ENCODE peak calls at places on chromosomes 4 and X, in seven cellular contexts. Y, S, P, O, H, R and W are unnamed samples.
A peak's percentile ranks its signal among the peaks of the same experiment; 100 is the strongest.

GRCh38 chrX:140762061-140762460 is 52.5 kb downstream of the LINC00632 start:
- DNase-seq in H (no peak), S (peak; percentile 30), Y (peak; percentile 58), R (no peak), O (no peak), P (no peak), W (no peak)

GRCh38 chrX:38006283-38006682 is at the start of gene SYTL5:
- DNase-seq in O (no peak), P (no peak), Y (peak; percentile 0), S (no peak), H (no peak), R (no peak), W (no peak)

GRCh38 chr4:73867783-73868182 is 1.4 kb upstream of the CXCL1 start:
- DNase-seq in R (no peak), P (peak; percentile 39), S (no peak), Y (no peak), H (no peak), O (no peak), W (no peak)

GRCh38 chr4:8861576-8862279 is 9.9 kb downstream of the HMX1 start:
- DNase-seq in H (no peak), S (no peak), Y (no peak), O (no peak), P (no peak), R (no peak), W (no peak)

GRCh38 chr4:179415016-179415841 is 1973.0 kb upstream of the AGA start:
- DNase-seq in S (no peak), R (no peak), O (no peak), H (no peak), P (no peak), Y (peak; percentile 66), W (no peak)

GRCh38 chr4:13797061-13797460 is 169.5 kb upstream of the BOD1L1 start:
- DNase-seq in P (no peak), S (no peak), H (no peak), R (no peak), Y (no peak), O (no peak), W (no peak)

GRCh38 chrX:136376713-136377112 is 76.0 kb downstream of the ADGRG4 start:
- DNase-seq in H (no peak), S (no peak), Y (no peak), R (no peak), P (no peak), O (no peak), W (no peak)

GRCh38 chrX:117985241-117985640 is 131.4 kb downstream of the KLHL13 start:
- DNase-seq in R (no peak), S (no peak), P (peak; percentile 44), O (no peak), Y (no peak), H (no peak), W (no peak)

GRCh38 chr4:82733636-82734035 is 65.0 kb downstream of the SCD5 start:
- DNase-seq in S (no peak), R (no peak), H (no peak), Y (peak; percentile 76), P (no peak), O (no peak), W (peak; percentile 72)

GRCh38 chr4:165364452-165365080 is 14.2 kb upstream of the CPE start:
- DNase-seq in P (no peak), S (no peak), Y (peak; percentile 22), H (no peak), O (no peak), R (no peak), W (no peak)

GRCh38 chrX:31832263-31832662 is 760.4 kb upstream of the FTHL17 start:
- DNase-seq in H (no peak), O (no peak), S (no peak), R (no peak), Y (peak; percentile 8), P (no peak), W (no peak)

GRCh38 chrX:136204571-136204970 is 46.6 kb downstream of the MAP7D3 start:
- DNase-seq in O (no peak), H (no peak), P (peak; percentile 45), Y (peak; percentile 61), R (no peak), S (no peak), W (no peak)

GRCh38 chrX:1450381-1451161 is 2.1 kb downstream of the ASMTL start:
- DNase-seq in R (no peak), S (peak; percentile 32), P (no peak), Y (no peak), O (no peak), H (peak; percentile 58), W (no peak)

GRCh38 chr4:42816864-42817263 is 75.6 kb upstream of the GRXCR1 start:
- DNase-seq in Y (no peak), R (no peak), H (no peak), O (no peak), S (no peak), P (no peak), W (no peak)

GRCh38 chr4:119683518-119683917 is 54.9 kb upstream of the PDE5A start:
- DNase-seq in P (no peak), O (no peak), Y (peak; percentile 85), S (no peak), H (no peak), R (peak; percentile 72), W (no peak)

GRCh38 chrX:107675823-107676555 is 47.7 kb downstream of the PRPS1 start:
- DNase-seq in H (no peak), P (no peak), Y (no peak), O (no peak), S (no peak), R (no peak), W (no peak)

GRCh38 chr4:149765630-149766029 is 50.0 kb downstream of the IQCM start:
- DNase-seq in O (no peak), P (no peak), S (no peak), Y (peak; percentile 57), R (no peak), H (no peak), W (no peak)

GRCh38 chrX:150308532-150309157 is 54.5 kb upstream of the MAMLD1 start:
- DNase-seq in H (no peak), O (no peak), S (no peak), R (no peak), P (no peak), Y (no peak), W (no peak)

GRCh38 chrX:40152706-40153334 is 55.1 kb upstream of the BCOR start:
- DNase-seq in O (no peak), R (no peak), Y (no peak), S (no peak), H (peak; percentile 88), P (peak; percentile 67), W (no peak)

GRCh38 chr4:99028187-99028586 is 32.7 kb downstream of the METAP1 start:
- DNase-seq in H (no peak), Y (peak; percentile 41), P (no peak), R (no peak), S (no peak), O (no peak), W (no peak)

DNA sequence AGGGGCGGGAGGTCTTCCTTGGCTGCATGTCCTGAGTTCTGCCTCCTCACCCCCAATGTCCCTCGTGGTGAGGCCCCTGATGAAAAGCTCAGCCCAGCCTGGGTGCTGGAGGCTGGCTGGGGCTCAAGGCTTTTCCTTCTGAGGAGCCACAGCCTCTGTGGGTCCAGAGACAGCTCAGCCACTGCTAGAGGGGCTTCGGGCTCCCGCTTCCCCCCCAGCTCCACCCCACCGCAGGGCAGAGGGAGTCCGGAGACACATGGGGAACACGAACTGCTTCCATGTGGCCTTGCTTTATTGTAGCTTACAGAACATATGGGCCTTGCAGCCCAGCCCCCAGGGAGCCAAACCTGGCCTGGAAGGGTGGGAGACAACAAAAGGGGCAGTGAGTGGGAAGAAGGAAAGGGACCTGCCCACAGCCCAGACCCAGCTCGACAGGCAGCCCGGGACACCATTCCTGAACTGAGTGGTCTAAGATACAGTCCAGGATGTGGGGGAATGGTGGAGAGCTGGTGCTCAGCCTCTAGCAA is 89.9 kb upstream of the NKX1-1 start:
- DNase-seq in Y (no peak), H (no peak), P (peak; percentile 7), O (no peak), S (no peak), R (no peak), W (no peak)
- H3K4me3 ChIP-seq in Y (no peak overlapping the region), H (no peak overlapping the region), P (no peak overlapping the region), O (no peak overlapping the region), S (no peak overlapping the region), R (no peak overlapping the region), W (no peak overlapping the region)

GRCh38 chr4:120616-121015 is 3.7 kb upstream of the ZNF718 start:
- DNase-seq in R (no peak), Y (no peak), H (no peak), P (no peak), S (peak; percentile 41), O (no peak), W (no peak)
- H3K4me3 ChIP-seq in R (no peak overlapping the region), Y (no peak overlapping the region), H (no peak overlapping the region), P (no peak overlapping the region), S (peak overlapping the region; percentile 46), O (no peak overlapping the region), W (no peak overlapping the region)

DNA sequence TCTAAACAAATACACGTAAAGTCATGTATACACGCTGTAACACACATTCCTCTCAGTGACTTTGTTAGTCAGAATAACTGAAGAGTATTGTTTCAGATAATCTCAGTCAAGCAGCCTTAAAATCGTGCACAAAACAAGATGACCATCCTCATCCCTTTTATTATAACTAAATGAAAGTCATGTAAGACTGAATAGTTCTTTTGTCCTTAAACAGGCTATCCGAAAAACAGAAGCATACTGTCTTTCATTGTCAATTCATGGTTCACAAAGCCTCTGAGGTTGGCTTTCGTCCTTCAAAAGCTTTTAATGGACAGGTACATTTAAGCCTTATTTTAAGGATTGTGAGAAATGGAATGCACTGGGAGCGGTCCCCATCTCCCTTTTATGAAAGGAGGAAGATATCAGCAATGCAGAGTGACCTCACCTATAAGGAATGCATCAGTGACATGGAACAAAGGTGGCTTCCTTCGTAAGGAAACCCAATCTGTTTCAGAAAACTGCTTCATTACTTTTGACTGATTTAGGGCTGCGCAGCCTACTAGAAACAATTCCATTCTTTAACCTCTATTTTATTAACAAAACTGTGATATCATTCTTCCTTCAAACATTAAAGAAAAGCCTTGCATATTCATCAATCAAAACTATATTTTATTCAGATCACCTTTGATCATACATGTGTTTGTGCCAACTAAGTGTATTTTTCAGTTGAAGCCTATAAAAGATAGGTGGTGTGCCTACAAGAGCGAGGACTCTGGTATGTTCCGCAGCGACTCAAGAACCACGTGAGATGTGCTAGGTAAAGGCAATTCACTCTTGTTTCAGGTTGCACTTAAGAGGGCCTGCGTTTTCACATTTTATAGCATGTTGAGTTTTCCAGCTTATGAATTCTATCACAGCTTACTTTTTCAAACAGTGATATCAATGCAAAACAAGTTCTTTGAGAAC is 19.2 kb downstream of the SH3RF1 start:
- DNase-seq in Y (peak; percentile 60), R (no peak), P (no peak), O (no peak), H (no peak), S (no peak), W (no peak)
- H3K4me3 ChIP-seq in Y (no peak overlapping the region), R (no peak overlapping the region), P (no peak overlapping the region), O (no peak overlapping the region), H (no peak overlapping the region), S (no peak overlapping the region), W (no peak overlapping the region)

GRCh38 chrX:10172867-10173266 is 16.1 kb downstream of the CLCN4 start:
- DNase-seq in S (no peak), P (no peak), O (no peak), R (no peak), Y (no peak), H (no peak), W (no peak)
- H3K4me3 ChIP-seq in S (no peak overlapping the region), P (no peak overlapping the region), O (no peak overlapping the region), R (no peak overlapping the region), Y (no peak overlapping the region), H (no peak overlapping the region), W (no peak overlapping the region)

DNA sequence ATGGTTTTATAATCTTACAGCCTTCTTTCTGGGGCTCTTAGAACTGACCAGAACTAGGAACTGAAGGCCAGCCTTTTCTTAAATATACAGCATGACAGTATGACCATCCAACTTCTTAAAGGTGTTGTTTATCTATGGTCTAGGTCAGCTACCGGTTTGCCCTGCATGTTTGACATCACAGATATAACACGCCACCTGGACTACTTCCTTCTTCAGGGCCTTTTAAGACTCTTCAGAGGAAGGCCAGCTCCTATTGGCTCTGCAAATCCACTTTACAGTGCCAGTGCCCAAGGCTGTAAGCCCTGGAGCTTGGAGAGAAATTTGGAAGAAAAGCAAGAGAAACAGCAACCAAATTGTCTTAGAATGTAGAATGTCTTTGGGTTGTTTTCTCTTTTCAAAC is 185.5 kb downstream of the MGST2 start:
- DNase-seq in O (no peak), P (no peak), Y (no peak), H (no peak), S (no peak), R (no peak), W (no peak)
- H3K4me3 ChIP-seq in O (no peak overlapping the region), P (no peak overlapping the region), Y (no peak overlapping the region), H (no peak overlapping the region), S (no peak overlapping the region), R (no peak overlapping the region), W (no peak overlapping the region)